ENCODE peak calls at places on chromosome 9, in ten cellular contexts. V, Z, D, U, M, T, O, B, X and N are unnamed samples.

GRCh38 chr9:19922476-19923118 is 133.8 kb upstream of the SLC24A2 start:
- DNase-seq in V (peak; percentile 29), Z (peak; percentile 50), D (no peak), U (peak; percentile 12), M (peak; percentile 75), T (peak; percentile 61), O (no peak), B (peak; percentile 89), X (no peak), N (peak; percentile 51)

GRCh38 chr9:37445832-37446231 is 19.4 kb downstream of the ZBTB5 start:
- DNase-seq in V (no peak), Z (no peak), D (no peak), U (no peak), M (no peak), T (no peak), O (no peak), B (no peak), X (no peak), N (no peak)

GRCh38 chr9:91783411-91783810 is 166.6 kb downstream of the ROR2 start:
- DNase-seq in V (no peak), Z (no peak), D (no peak), U (no peak), M (no peak), T (no peak), O (no peak), B (no peak), X (no peak), N (no peak)

GRCh38 chr9:88684046-88684445 is 149.1 kb downstream of the NXNL2 start:
- DNase-seq in V (no peak), Z (no peak), D (no peak), U (no peak), M (no peak), T (no peak), O (no peak), B (no peak), X (no peak), N (no peak)

GRCh38 chr9:126474201-126474765 is 139.4 kb upstream of the LMX1B start:
- DNase-seq in V (no peak), Z (no peak), D (no peak), U (no peak), M (no peak), T (peak; percentile 78), O (no peak), B (no peak), X (no peak), N (peak; percentile 18)

GRCh38 chr9:123834907-123835562 is 94.9 kb downstream of the DENND1A start:
- DNase-seq in V (peak; percentile 8), Z (no peak), D (no peak), U (no peak), M (peak; percentile 8), T (no peak), O (no peak), B (no peak), X (no peak), N (no peak)

GRCh38 chr9:111113712-111114111 is 75.4 kb upstream of the LPAR1 start:
- DNase-seq in V (no peak), Z (no peak), D (no peak), U (no peak), M (no peak), T (no peak), O (no peak), B (no peak), X (no peak), N (no peak)

GRCh38 chr9:90658783-90659182 is 16.2 kb upstream of the DIRAS2 start:
- DNase-seq in V (no peak), Z (no peak), D (no peak), U (no peak), M (no peak), T (no peak), O (no peak), B (no peak), X (no peak), N (no peak)

GRCh38 chr9:124251605-124252366 is 6.0 kb upstream of the NEK6 start:
- DNase-seq in V (no peak), Z (peak; percentile 63), D (no peak), U (no peak), M (no peak), T (peak; percentile 91), O (no peak), B (no peak), X (no peak), N (no peak)

GRCh38 chr9:78866228-78867132 is 569.6 kb downstream of the PSAT1 start:
- DNase-seq in V (no peak), Z (peak; percentile 97), D (no peak), U (no peak), M (peak; percentile 10), T (peak; percentile 96), O (no peak), B (no peak), X (no peak), N (peak; percentile 92)

GRCh38 chr9:93258419-93258817 is 74.5 kb downstream of the WNK2 start:
- DNase-seq in V (no peak), Z (no peak), D (no peak), U (no peak), M (no peak), T (no peak), O (no peak), B (no peak), X (no peak), N (no peak)

GRCh38 chr9:99059074-99059894 is 45.6 kb upstream of the TGFBR1 start:
- DNase-seq in V (peak; percentile 49), Z (no peak), D (no peak), U (no peak), M (no peak), T (peak; percentile 25), O (no peak), B (no peak), X (no peak), N (no peak)

GRCh38 chr9:88530051-88530450 is 4.9 kb upstream of the NXNL2 start:
- DNase-seq in V (no peak), Z (peak; percentile 45), D (no peak), U (no peak), M (no peak), T (peak; percentile 78), O (no peak), B (no peak), X (no peak), N (peak; percentile 17)

GRCh38 chr9:121692606-121693505 is 41.4 kb downstream of the DAB2IP start:
- DNase-seq in V (no peak), Z (peak; percentile 38), D (peak; percentile 61), U (no peak), M (peak; percentile 62), T (peak; percentile 64), O (no peak), B (no peak), X (no peak), N (peak; percentile 33)

GRCh38 chr9:98808411-98808815 is 943 bp downstream of the GALNT12 start:
- DNase-seq in V (no peak), Z (no peak), D (no peak), U (no peak), M (no peak), T (no peak), O (no peak), B (no peak), X (no peak), N (no peak)